ENCODE peak calls at places on chromosomes 5 and 9, in five cellular contexts. E, V, Z, A and X are unnamed samples.
A peak's percentile ranks its signal among the peaks of the same experiment; 100 is the strongest.

GRCh38 chr9:17075758-17076485 is 58.9 kb upstream of the CNTLN start:
- DNase-seq in A (no peak), Z (no peak), V (no peak), E (no peak), X (no peak)

GRCh38 chr9:28810375-28811075 is 1237.2 kb upstream of the C9orf72 start:
- DNase-seq in Z (no peak), A (no peak), E (no peak), V (no peak), X (peak; percentile 6)

GRCh38 chr9:125240649-125240999 is 519 bp downstream of the HSPA5 start:
- DNase-seq in E (no peak), V (no peak), Z (peak; percentile 50), A (no peak), X (no peak)

GRCh38 chr9:84955971-84956370 is 286.4 kb downstream of the NTRK2 start:
- DNase-seq in A (no peak), Z (no peak), V (no peak), E (no peak), X (no peak)

GRCh38 chr5:88724201-88724600 is 158.8 kb downstream of the MEF2C start:
- DNase-seq in Z (no peak), E (peak; percentile 32), A (no peak), V (no peak), X (no peak)

GRCh38 chr9:97388721-97389238 is 23.1 kb upstream of the TDRD7 start:
- DNase-seq in Z (no peak), E (no peak), A (no peak), V (no peak), X (peak; percentile 88)

GRCh38 chr9:81472701-81473100 is 216.6 kb downstream of the TLE1 start:
- DNase-seq in A (no peak), E (no peak), V (no peak), Z (no peak), X (no peak)

GRCh38 chr9:118023649-118024048 is 319.4 kb downstream of the TLR4 start:
- DNase-seq in A (no peak), E (peak; percentile 21), Z (no peak), V (no peak), X (no peak)

GRCh38 chr9:96045811-96046210 is 170.3 kb downstream of the ERCC6L2 start:
- DNase-seq in E (no peak), V (no peak), A (no peak), Z (no peak), X (no peak)

GRCh38 chr5:1190915-1191314 is 10.5 kb upstream of the SLC6A19 start:
- DNase-seq in V (no peak), A (no peak), E (no peak), Z (no peak), X (no peak)

GRCh38 chr5:40999966-41000365 is 71.2 kb downstream of the MROH2B start:
- DNase-seq in V (peak; percentile 50), A (no peak), E (no peak), Z (no peak), X (no peak)

GRCh38 chr9:27086818-27087680 is 22.0 kb upstream of the TEK start:
- DNase-seq in V (no peak), E (no peak), Z (no peak), A (no peak), X (no peak)

GRCh38 chr9:114341152-114341830 is 11.6 kb downstream of the ORM2 start:
- DNase-seq in E (no peak), A (no peak), V (no peak), Z (no peak), X (no peak)

GRCh38 chr9:114341991-114342390 is 12.3 kb downstream of the ORM2 start:
- DNase-seq in A (no peak), E (no peak), V (no peak), Z (no peak), X (no peak)

GRCh38 chr9:114336699-114337395 is 7.2 kb downstream of the ORM2 start:
- DNase-seq in E (no peak), V (no peak), A (no peak), Z (no peak), X (no peak)

GRCh38 chr9:114338187-114338586 is 8.5 kb downstream of the ORM2 start:
- DNase-seq in V (no peak), E (no peak), A (no peak), Z (no peak), X (no peak)

DNA sequence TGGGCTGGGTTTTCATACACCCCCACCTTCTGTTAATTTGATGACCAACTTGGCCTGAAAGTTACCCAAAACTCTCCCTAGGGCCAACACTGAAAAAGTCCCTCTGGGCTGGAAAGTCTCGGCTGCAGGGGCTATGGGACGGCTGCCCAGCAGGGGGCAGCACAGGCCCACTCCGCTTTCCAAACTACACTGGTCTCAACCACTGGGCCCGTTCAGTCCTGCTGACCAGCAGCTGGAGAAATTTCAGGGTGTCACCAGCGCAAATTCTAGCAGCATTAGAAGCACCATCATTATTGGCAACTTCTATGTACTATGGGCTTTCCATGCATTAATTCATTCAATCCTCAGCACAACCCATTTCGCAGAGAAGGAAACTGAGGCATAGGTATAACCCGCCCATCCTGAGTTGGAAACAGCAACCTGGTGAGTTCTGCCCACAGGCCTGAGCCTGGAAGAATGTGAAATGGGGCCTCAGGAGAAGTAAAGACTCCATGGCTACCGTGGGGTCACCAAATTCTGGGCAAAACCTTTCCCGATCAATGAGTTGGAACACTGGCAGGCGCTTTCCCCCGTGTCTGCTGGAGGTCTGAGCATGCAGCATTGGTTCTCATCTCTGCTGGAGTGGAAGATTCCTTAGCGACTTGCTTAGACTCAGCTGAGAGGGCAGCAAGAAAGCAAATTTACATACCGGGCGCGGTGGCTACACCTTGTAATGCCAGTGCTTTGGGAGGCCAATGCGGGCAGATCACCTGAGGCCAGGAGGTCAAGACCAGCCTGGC is 9.7 kb downstream of the ORM2 start:
- DNase-seq in V (no peak), A (no peak), Z (peak; percentile 40), E (peak; percentile 29), X (peak; percentile 87)
- TF ChIP-seq POLR2A in V (no peak), A (no peak), Z (no peak), E (no peak), X (no peak)

GRCh38 chr9:134923466-134923865 is 5.8 kb upstream of the FCN1 start:
- DNase-seq in Z (no peak), A (peak; percentile 1), E (no peak), V (no peak), X (no peak)
- TF ChIP-seq POLR2A in Z (no peak), A (no peak), E (no peak), V (no peak), X (no peak)

DNA sequence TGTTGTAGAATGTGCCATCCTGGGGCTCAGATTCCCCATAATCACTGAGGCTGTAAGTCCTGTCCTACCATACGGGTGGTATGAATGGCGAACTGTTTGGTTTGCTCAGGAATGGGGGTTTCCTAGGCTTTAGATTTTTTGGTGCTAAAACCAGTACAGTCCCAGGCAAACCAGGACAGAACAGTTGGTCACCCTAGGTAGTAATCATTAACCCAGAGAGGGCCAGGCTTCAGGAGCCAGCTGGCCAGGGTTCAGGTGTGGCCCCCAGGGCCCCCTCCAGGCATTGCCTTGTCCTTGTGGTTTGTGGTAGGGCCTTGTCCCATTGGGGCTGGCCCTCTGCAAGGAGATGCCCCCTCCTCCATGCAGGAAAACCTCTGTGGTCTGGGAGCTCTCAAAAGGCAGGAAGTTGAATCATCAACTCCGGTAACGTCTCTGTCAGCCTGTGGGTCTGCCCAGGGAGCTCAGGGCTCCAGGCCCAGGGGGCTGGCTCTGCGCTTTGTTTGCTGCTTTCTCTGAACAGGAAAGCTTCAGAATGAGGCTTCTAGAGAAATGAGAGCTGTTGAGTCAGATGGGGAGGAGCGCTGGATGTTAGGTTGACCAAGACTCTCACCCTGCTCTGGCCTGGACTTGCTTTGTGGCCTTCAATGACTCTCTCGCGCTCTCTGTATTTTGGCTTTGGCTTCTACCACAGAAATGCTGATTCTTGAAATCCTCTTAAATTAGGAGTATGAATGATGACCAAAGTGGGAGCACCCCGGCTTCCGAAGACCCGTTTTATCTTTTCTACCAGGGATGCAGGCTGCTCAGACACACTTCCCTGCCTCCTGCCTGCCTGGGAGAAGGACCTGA is 22.2 kb upstream of the JADE2 start:
- DNase-seq in A (peak; percentile 62), Z (peak; percentile 56), V (no peak), E (peak; percentile 98), X (peak; percentile 85)
- TF ChIP-seq POLR2A in A (peak; percentile 57), Z (no peak), V (no peak), E (peak; percentile 51), X (peak; percentile 10)

DNA sequence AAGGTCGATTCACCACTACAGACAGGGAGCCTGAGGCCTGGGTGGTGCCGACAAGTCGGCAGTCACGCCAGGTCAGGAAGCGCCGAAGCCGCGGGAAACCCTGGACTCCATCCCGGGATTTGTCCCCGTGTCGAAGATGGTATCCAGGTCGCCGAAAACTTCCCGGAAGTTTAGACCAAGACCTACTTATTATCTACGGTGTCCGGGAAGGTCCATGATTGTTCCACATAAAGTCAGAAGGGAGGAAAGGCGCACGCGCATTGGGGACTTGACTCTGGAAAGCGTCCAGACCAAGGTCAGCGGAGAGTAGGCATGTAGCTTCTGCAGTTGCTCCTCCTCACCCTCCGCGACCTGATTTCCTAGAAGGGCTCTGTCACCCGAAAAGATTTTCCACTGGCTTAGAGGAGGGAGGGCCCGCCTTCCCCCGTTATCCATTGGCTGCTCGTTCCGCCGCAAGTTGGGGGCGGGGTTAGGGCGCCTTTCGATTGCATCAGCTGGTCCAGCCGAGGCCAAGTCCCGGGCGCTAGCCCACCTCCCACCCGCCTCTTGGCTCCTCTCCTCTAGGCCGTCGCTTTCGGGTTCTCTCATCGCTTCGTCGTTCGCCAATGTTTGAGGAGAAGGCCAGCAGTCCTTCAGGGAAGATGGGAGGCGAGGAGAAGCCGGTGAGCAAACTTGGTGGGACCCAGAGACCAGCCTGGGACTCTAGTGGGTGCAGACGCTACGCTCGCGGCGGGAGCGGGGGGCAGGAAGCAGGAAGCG is at the start of gene TARS1:
- DNase-seq in E (peak; percentile 100), A (peak; percentile 99), Z (peak; percentile 96), V (peak; percentile 100), X (peak; percentile 94)
- TF ChIP-seq POLR2A in E (peak; percentile 92), A (peak; percentile 83), Z (peak; percentile 58), V (peak; percentile 75), X (peak; percentile 85)

GRCh38 chr5:124748687-124749594 is 2.5 kb upstream of the ZNF608 start:
- DNase-seq in V (peak; percentile 94), Z (peak; percentile 80), A (peak; percentile 80), E (peak; percentile 97), X (peak; percentile 26)
- TF ChIP-seq POLR2A in V (peak; percentile 18), Z (peak; percentile 64), A (peak; percentile 56), E (no peak), X (no peak)

DNA sequence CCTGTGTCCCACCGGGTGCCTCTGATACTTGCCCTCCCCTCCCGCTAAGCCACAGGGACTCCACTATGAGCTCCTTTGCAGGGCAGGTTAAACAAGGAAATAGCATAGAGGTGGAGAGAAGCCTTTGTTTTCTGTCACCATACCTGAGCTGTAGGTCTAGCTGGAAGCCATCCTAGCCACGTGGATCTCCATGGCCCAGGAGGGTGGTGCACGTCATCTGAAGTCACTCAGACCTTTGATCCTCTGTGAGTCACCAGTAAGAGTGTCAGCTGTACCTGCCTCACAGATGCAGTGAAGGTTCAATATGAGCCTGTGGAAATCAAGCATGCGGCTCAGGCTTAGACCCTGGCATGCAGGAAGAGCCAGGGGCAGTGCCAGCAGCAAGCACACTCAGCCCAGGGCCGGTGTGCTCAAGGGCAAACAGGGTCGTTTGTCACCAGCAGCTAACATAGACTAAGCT is 55.1 kb downstream of the ASS1 start:
- DNase-seq in Z (peak; percentile 51), A (no peak), E (no peak), V (no peak), X (no peak)
- TF ChIP-seq POLR2A in Z (no peak), A (no peak), E (no peak), V (no peak), X (no peak)

GRCh38 chr9:101533334-101534187 is at the start of gene RNF20:
- DNase-seq in A (peak; percentile 100), V (peak; percentile 100), E (peak; percentile 99), Z (peak; percentile 100), X (peak; percentile 94)
- TF ChIP-seq POLR2A in A (peak; percentile 47), V (no peak), E (peak; percentile 56), Z (no peak), X (peak; percentile 52)